ENCODE peak calls at places on chromosomes 5 and 9, in five cellular contexts. Z is uterus, G is right lobe of liver, I is mammary epithelial cell, R is neural progenitor cell. A is an unnamed sample.
A peak's percentile ranks its signal among the peaks of the same experiment; 100 is the strongest.

GRCh38 chr5:88819332-88819999 is 63.5 kb downstream of the MEF2C start:
- DNase-seq in Z (no peak), G (no peak), I (no peak), R (no peak), A (no peak)

GRCh38 chr5:86112249-86112648 is 505.5 kb upstream of the COX7C start:
- DNase-seq in Z (no peak), G (no peak), I (no peak), R (no peak), A (no peak)

GRCh38 chr9:17719053-17719452 is 140.2 kb downstream of the SH3GL2 start:
- DNase-seq in Z (no peak), G (no peak), I (no peak), R (no peak), A (no peak)

GRCh38 chr5:73312146-73312871 is 136.3 kb downstream of the FOXD1 start:
- DNase-seq in Z (no peak), G (no peak), I (no peak), R (peak; percentile 50), A (peak; percentile 50)

GRCh38 chr5:151079838-151080619 is 805 bp downstream of the TNIP1 start:
- DNase-seq in Z (no peak), G (no peak), I (peak; percentile 88), R (no peak), A (no peak)

GRCh38 chr9:78906356-78906755 is 609.4 kb downstream of the PSAT1 start:
- DNase-seq in Z (no peak), G (no peak), I (no peak), R (no peak), A (no peak)

GRCh38 chr5:166551384-166551783 is 1740.1 kb upstream of the WWC1 start:
- DNase-seq in Z (no peak), G (no peak), I (no peak), R (no peak), A (no peak)

GRCh38 chr9:129036923-129037766 is 719 bp downstream of the MIGA2 start:
- DNase-seq in Z (no peak), G (no peak), I (no peak), R (no peak), A (no peak)

GRCh38 chr5:133242221-133242835 is 190.5 kb downstream of the HSPA4 start:
- DNase-seq in Z (no peak), G (no peak), I (no peak), R (no peak), A (peak; percentile 19)

GRCh38 chr9:129852575-129852974 is 17.3 kb downstream of the USP20 start:
- DNase-seq in Z (no peak), G (no peak), I (no peak), R (no peak), A (no peak)

GRCh38 chr5:21391506-21391905 is 1403.5 kb upstream of the CDH18 start:
- DNase-seq in Z (no peak), G (no peak), I (no peak), R (no peak), A (no peak)

GRCh38 chr5:42740920-42741319 is 15.7 kb upstream of the CCDC152 start:
- DNase-seq in Z (no peak), G (no peak), I (no peak), R (no peak), A (no peak)

GRCh38 chr5:42745856-42746255 is 10.8 kb upstream of the CCDC152 start:
- DNase-seq in Z (no peak), G (no peak), I (no peak), R (peak; percentile 5), A (no peak)

GRCh38 chr5:42750507-42750906 is 6.1 kb upstream of the CCDC152 start:
- DNase-seq in Z (no peak), G (no peak), I (no peak), R (no peak), A (no peak)

GRCh38 chr5:42749020-42749419 is 7.6 kb upstream of the CCDC152 start:
- DNase-seq in Z (no peak), G (no peak), I (peak; percentile 70), R (no peak), A (no peak)

DNA sequence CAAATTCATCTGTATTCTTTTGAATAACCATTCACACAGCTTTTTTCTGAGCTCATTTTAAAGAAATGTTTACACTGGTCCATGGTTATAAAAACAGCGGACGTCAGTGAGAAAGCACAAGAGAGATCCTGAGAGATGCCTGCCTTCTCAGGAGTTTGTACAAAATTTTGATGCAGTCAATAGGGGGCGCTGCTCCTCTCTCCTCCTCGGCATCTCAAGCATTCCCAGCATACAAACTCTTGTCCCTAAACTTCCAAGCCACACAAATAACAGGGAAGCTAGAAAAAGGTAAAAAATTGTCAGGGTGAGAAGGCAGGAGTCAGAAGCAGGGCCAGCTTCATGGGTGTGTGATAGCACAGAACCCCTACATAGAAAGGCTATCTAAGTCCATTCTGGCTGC is 11.2 kb upstream of the CCDC152 start:
- DNase-seq in Z (no peak), G (no peak), I (no peak), R (peak; percentile 45), A (no peak)
- TF ChIP-seq CTCF in Z (no peak), G (peak; percentile 20), I (peak; percentile 52), R (peak; percentile 78), A (no peak)

GRCh38 chr9:135961277-135961705 is at the start of gene UBAC1:
- DNase-seq in Z (peak; percentile 95), G (peak; percentile 98), I (peak; percentile 91), R (peak; percentile 98), A (peak; percentile 96)

GRCh38 chr9:135963338-135963737 is 2.2 kb upstream of the UBAC1 start:
- DNase-seq in Z (no peak), G (no peak), I (no peak), R (no peak), A (no peak)

GRCh38 chr9:135963938-135964337 is 2.8 kb upstream of the UBAC1 start:
- DNase-seq in Z (no peak), G (no peak), I (no peak), R (no peak), A (no peak)

GRCh38 chr9:135961811-135962695 is 880 bp upstream of the UBAC1 start:
- DNase-seq in Z (no peak), G (no peak), I (no peak), R (no peak), A (no peak)

DNA sequence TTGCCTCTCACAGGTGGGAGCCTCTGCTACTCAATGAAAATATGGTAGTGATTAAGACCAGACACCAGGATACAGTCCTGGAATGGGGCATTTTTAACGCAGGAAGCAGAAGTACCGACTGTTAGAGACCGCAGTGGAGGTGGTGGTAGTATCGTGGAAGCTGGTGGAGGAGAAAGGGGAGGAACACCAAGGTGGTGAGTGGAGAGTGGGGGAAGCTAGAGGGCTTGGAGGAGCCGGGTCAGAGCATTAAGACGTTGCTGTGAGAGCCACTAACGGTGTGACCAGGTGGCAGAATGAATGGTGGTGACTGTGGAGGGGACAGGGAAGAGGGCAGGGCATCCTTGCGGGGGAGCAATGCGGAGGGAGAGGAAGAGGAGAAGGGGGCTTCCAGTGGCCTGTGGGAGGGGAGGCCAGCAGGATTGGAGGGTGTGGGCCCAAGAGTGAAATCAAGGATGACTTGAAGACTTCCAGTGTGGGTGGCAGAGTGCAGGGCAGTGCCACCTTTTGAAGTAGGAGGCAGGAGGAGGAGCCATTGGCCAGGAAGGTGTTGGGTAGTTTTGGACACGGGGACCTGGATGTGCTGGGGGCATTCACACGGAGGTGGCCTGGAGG is 1.6 kb upstream of the UBAC1 start:
- DNase-seq in Z (no peak), G (no peak), I (no peak), R (no peak), A (no peak)
- H3K4me1 ChIP-seq in Z (peaks cover 3% of the 10 kb centered on the region), G (no peaks in the 10 kb centered on the region), I (peaks cover 13% of the 10 kb centered on the region), R (no peaks in the 10 kb centered on the region), A (peaks cover 45% of the 10 kb centered on the region)

GRCh38 chr9:68950188-68950587 is 63.7 kb downstream of the PRKACG start:
- DNase-seq in Z (no peak), G (no peak), I (no peak), R (no peak), A (no peak)

GRCh38 chr9:68949271-68950000 is 64.5 kb downstream of the PRKACG start:
- DNase-seq in Z (peak; percentile 22), G (no peak), I (peak; percentile 30), R (no peak), A (no peak)

GRCh38 chr9:68953771-68954170 is 60.1 kb downstream of the PRKACG start:
- DNase-seq in Z (no peak), G (no peak), I (no peak), R (no peak), A (no peak)

GRCh38 chr9:68950689-68951088 is 63.2 kb downstream of the PRKACG start:
- DNase-seq in Z (no peak), G (no peak), I (no peak), R (no peak), A (no peak)

DNA sequence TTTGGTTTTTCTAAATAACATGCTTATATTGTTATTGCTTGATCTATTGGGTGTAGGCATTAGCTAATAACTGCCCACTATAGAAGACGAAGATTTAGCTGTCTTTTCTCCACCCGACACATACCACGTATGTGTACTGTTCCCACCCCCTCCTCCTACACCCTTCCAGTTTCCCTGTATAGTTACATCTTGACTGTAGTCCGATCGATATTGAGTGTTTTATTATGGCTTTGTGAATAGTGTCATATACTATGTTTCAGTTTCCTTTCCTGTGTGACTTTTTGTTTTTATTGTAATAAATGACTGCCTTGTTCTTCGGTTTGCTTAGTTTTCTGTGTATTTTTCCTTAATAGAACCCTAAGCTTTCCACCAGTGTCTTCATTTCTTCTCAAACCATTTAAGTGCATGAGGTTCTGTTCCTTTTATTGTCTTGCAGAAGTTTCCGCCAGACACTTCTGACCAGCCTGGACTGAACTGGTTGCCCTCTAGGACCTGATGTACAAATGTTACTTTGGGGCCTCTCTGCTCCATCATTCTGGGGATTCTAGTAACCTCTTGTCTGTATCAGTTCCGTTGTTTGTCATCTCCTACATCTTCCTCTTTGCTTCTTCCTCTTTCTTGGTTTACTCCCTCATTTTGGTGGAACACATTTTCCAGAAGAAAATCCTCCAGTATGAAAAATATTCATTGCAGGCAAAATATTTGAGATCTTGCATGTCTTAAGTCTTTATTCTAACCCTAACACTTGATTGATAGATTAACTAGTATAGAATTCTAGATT is 61.8 kb downstream of the PRKACG start:
- DNase-seq in Z (no peak), G (no peak), I (no peak), R (no peak), A (no peak)
- H3K27ac ChIP-seq in Z (no peak overlapping the region), G (no peak overlapping the region), I (no peak overlapping the region), R (no peak overlapping the region), A (no peak overlapping the region)

GRCh38 chr5:10578869-10579268 is 15.0 kb downstream of the ANKRD33B start:
- DNase-seq in Z (no peak), G (no peak), I (no peak), R (no peak), A (no peak)

GRCh38 chr5:10578292-10578663 is 14.4 kb downstream of the ANKRD33B start:
- DNase-seq in Z (no peak), G (no peak), I (no peak), R (no peak), A (no peak)

GRCh38 chr5:10576790-10577189 is 12.9 kb downstream of the ANKRD33B start:
- DNase-seq in Z (no peak), G (no peak), I (no peak), R (no peak), A (no peak)

GRCh38 chr5:10577371-10578291 is 13.8 kb downstream of the ANKRD33B start:
- DNase-seq in Z (no peak), G (peak; percentile 39), I (no peak), R (no peak), A (peak; percentile 79)

DNA sequence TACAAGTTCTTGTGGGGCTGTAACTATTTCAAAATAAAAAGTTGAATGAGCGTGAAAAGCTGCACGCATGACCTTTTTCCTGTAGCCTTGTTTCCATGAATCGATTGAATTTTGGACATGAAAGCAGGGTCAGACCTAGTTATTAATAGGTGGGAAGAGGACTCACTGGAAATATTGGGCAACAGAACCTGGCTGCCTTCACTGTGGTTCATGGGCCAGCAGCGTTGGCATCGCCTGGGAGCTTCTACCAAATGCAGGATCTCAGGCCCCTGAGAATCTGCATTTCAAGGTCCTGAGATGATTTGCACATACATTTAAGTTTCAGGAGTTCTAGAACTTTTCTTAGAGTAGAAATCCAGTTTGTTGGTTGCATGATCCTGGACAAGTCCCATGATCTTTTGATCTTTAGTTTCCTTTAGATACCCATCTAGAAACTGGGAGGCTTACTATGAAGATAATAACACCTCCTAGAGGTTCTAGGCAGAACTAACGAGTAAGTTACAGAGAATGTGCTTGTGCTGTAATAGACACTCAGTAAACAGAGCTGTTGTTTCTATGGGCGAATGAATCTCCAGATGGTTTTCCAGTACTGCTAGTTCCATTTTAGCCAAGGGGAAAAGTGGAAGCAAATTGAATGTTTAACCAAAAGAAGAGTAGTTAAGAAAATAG is 12.4 kb downstream of the ANKRD33B start:
- DNase-seq in Z (no peak), G (peak; percentile 58), I (no peak), R (no peak), A (no peak)
- TF ChIP-seq CTCF in Z (no peak), G (no peak), I (no peak), R (no peak), A (no peak)

A was measured in left lung.